ENCODE peak calls at places on chromosomes 3 and 15, in nine cellular contexts. O is GM12865, U is cardiac fibroblast, A is HL-60, P is bronchial epithelial cell, T is foreskin fibroblast, Z is AG10803, J is WERI-Rb-1, R is lower leg skin. G is an unnamed sample.

GRCh38 chr15:41043276-41043675 is 72.8 kb downstream of the INO80 start:
- DNase-seq in A (no peak), J (no peak), Z (peak; percentile 90), U (peak; percentile 91), O (no peak), R (no peak), T (peak; percentile 68), P (no peak), G (no peak)

GRCh38 chr3:13119471-13120220 is 46.4 kb upstream of the IQSEC1 start:
- DNase-seq in O (no peak), J (no peak), P (no peak), T (no peak), Z (no peak), U (no peak), R (peak; percentile 77), A (no peak), G (no peak)

GRCh38 chr3:105448338-105448982 is 81.8 kb downstream of the ALCAM start:
- DNase-seq in R (peak; percentile 49), A (no peak), U (peak; percentile 21), T (no peak), P (no peak), O (no peak), J (no peak), Z (no peak), G (no peak)

GRCh38 chr3:156973954-156974353 is 147.8 kb downstream of the LEKR1 start:
- DNase-seq in R (no peak), J (no peak), P (peak; percentile 89), O (no peak), U (no peak), T (no peak), Z (no peak), A (no peak), G (no peak)

GRCh38 chr3:32614956-32615355 is 44.3 kb upstream of the DYNC1LI1 start:
- DNase-seq in A (no peak), J (no peak), O (no peak), R (no peak), U (peak; percentile 55), P (peak; percentile 77), Z (peak; percentile 36), T (peak; percentile 76), G (no peak)

GRCh38 chr15:48273047-48273446 is 58.2 kb upstream of the DUT start:
- DNase-seq in U (no peak), T (no peak), J (peak; percentile 35), R (no peak), O (no peak), A (no peak), P (no peak), Z (no peak), G (no peak)

GRCh38 chr3:30581982-30582381 is 24.4 kb upstream of the TGFBR2 start:
- DNase-seq in R (no peak), P (no peak), A (no peak), Z (no peak), T (no peak), J (no peak), O (no peak), U (no peak), G (no peak)

GRCh38 chr3:46664188-46664970 is 29.1 kb downstream of the ALS2CL start:
- DNase-seq in T (no peak), U (no peak), O (no peak), P (no peak), J (no peak), R (peak; percentile 79), A (no peak), Z (no peak), G (peak; percentile 6)

GRCh38 chr3:55189359-55189801 is 261.5 kb upstream of the LRTM1 start:
- DNase-seq in J (no peak), T (peak; percentile 88), O (no peak), Z (peak; percentile 94), U (peak; percentile 88), P (no peak), R (no peak), A (no peak), G (no peak)

GRCh38 chr3:98786364-98786930 is 23.3 kb downstream of the ST3GAL6 start:
- DNase-seq in O (peak; percentile 43), R (no peak), A (peak; percentile 73), T (no peak), Z (peak; percentile 27), U (peak; percentile 42), P (no peak), J (no peak), G (no peak)

GRCh38 chr15:89332446-89332845 is 2.2 kb downstream of the POLG start:
- DNase-seq in R (no peak), A (no peak), T (peak; percentile 48), P (no peak), U (peak; percentile 37), J (peak; percentile 43), O (peak; percentile 34), Z (peak; percentile 13), G (no peak)
- TF ChIP-seq CTCF in R (no peak), A (no peak), T (peak; percentile 27), P (peak; percentile 38), U (peak; percentile 43), J (peak; percentile 59), O (peak; percentile 46), Z (peak; percentile 30), G (peak; percentile 52)

DNA sequence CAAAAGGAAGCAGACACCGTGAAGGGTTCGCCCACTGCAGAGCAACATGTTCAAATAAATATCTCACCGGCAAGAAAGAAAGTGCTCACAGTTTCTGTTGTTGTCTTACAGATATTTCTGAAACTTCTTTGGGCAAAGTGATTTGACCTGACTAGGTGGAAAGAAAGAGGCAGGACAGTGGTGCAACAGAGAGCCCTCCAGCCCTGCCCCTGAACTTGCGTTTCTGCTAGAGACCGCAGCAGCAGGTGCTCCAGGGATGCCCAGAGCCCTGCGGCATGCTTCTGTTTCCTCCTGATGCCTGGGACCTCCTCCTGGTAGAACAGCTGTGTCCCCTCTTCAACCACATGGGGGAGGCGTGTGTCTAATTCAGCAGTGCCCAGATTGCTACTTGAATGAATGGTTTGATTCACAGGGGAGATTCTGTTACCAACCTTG is 123.4 kb downstream of the ATP10A start:
- DNase-seq in O (peak; percentile 41), P (peak; percentile 2), U (peak; percentile 53), J (peak; percentile 50), T (peak; percentile 73), R (no peak), A (no peak), Z (peak; percentile 40), G (no peak)
- TF ChIP-seq CTCF in O (no peak), P (no peak), U (peak; percentile 41), J (peak; percentile 52), T (peak; percentile 59), R (no peak), A (no peak), Z (peak; percentile 57), G (peak; percentile 27)

GRCh38 chr15:52464040-52464439 is 64.6 kb downstream of the MYO5A start:
- DNase-seq in U (no peak), P (no peak), T (no peak), R (no peak), J (no peak), O (no peak), A (no peak), Z (no peak), G (no peak)

GRCh38 chr15:52464478-52464877 is 64.2 kb downstream of the MYO5A start:
- DNase-seq in R (no peak), A (no peak), T (peak; percentile 52), Z (no peak), P (no peak), J (no peak), O (peak; percentile 91), U (no peak), G (no peak)

GRCh38 chr15:52466134-52466701 is 62.5 kb downstream of the MYO5A start:
- DNase-seq in A (peak; percentile 74), Z (no peak), R (no peak), T (peak; percentile 35), J (no peak), U (no peak), P (no peak), O (peak; percentile 99), G (no peak)

GRCh38 chr15:52462806-52463360 is 65.8 kb downstream of the MYO5A start:
- DNase-seq in J (no peak), U (no peak), T (no peak), A (no peak), O (peak; percentile 36), R (no peak), Z (no peak), P (no peak), G (no peak)

DNA sequence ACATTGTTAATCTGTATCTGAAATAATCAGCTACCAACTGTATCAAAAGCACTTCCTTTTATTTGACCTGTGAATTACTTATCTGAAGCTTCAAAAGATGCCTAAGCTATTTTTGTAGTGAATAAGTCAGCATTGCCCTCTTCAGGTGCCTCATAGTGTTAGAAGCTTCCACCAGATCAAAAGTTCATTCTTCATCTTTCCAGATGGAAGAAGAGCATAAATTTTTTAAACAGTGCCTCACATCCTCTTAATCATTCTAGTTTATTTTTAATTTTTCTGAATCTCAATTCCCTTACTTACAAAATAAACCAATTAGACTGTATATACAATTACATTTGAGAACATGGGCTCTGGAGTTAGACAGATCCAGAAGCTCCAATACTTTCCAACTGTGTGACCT is 65.0 kb downstream of the MYO5A start:
- DNase-seq in A (no peak), P (peak; percentile 39), J (no peak), U (no peak), Z (peak; percentile 17), R (no peak), T (peak; percentile 79), O (peak; percentile 36), G (no peak)
- TF ChIP-seq CTCF in A (no peak), P (peak; percentile 11), J (peak; percentile 5), U (no peak), Z (peak; percentile 23), R (no peak), T (no peak), O (peak; percentile 11), G (no peak)

GRCh38 chr15:70566047-70566835 is 197.1 kb downstream of the UACA start:
- DNase-seq in J (no peak), P (no peak), O (no peak), T (no peak), R (peak; percentile 43), Z (no peak), U (no peak), A (no peak), G (no peak)

GRCh38 chr15:70566989-70567388 is 196.4 kb downstream of the UACA start:
- DNase-seq in R (peak; percentile 32), O (no peak), J (no peak), U (no peak), Z (no peak), A (no peak), P (no peak), T (no peak), G (no peak)

GRCh38 chr15:70573121-70573850 is 190.1 kb downstream of the UACA start:
- DNase-seq in O (no peak), R (peak; percentile 67), P (no peak), U (no peak), Z (no peak), J (no peak), A (no peak), T (no peak), G (no peak)

GRCh38 chr15:70569718-70570231 is 193.6 kb downstream of the UACA start:
- DNase-seq in T (no peak), P (peak; percentile 77), R (no peak), A (no peak), O (no peak), Z (no peak), U (peak; percentile 31), J (no peak), G (no peak)

DNA sequence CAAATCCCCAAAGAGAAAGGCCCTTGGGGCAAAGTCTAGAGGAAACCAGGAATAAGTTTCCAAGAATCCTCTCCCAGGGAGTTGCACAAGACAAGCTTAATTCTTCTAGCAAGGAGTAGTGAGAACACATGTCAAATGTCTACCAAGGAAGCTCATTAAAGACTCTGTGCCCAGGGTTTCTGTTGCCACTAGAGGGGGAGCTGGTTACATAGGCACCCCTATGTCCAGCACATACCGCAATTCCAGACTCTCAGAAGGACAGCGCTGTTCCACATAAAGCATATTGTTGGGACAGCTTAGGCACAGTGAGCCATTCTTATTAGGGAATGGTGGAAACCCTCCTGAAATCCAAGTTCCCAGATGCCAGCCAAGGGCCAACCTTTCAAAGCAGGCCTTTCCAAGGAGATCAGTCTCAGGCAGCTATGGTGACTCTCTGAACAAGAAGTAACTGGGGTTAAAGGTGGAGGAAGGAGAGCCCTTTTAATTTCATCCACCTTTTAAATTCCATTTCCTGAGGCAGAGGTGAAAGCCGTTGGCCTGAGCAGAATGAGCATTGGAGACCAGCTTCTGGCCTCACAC is 194.1 kb downstream of the UACA start:
- DNase-seq in P (peak; percentile 34), U (peak; percentile 83), Z (peak; percentile 79), J (peak; percentile 43), R (peak; percentile 37), O (peak; percentile 17), T (peak; percentile 75), A (no peak), G (no peak)
- TF ChIP-seq CTCF in P (peak; percentile 35), U (peak; percentile 80), Z (peak; percentile 65), J (peak; percentile 60), R (no peak), O (peak; percentile 22), T (peak; percentile 53), A (no peak), G (peak; percentile 38)